ENCODE peak calls at places on chromosomes 13 and 19, in five cellular contexts. J, M, C, H and E are unnamed samples.

GRCh38 chr13:23586336-23586735 is 16.1 kb downstream of the TNFRSF19 start:
- DNase-seq in C (no peak), H (no peak), J (no peak), M (no peak), E (no peak)

GRCh38 chr13:95260031-95260525 is 41.2 kb downstream of the ABCC4 start:
- DNase-seq in H (no peak), C (no peak), J (no peak), M (no peak), E (no peak)

GRCh38 chr13:66154981-66155380 is 1075.2 kb downstream of the PCDH9 start:
- DNase-seq in H (no peak), J (no peak), M (no peak), C (peak), E (no peak)

GRCh38 chr13:98307392-98307743 is 130.3 kb upstream of the RNF113B start:
- DNase-seq in J (no peak), M (no peak), H (no peak), C (no peak), E (no peak)

GRCh38 chr19:31110331-31110730 is 238.9 kb downstream of the TSHZ3 start:
- DNase-seq in M (no peak), C (peak), J (no peak), H (peak), E (peak)

GRCh38 chr13:94252209-94252608 is 227.3 kb downstream of the DCT start:
- DNase-seq in J (no peak), C (no peak), H (no peak), M (no peak), E (peak)

GRCh38 chr13:51784097-51784496 is 19.9 kb downstream of the DHRS12 start:
- DNase-seq in C (no peak), H (no peak), J (no peak), M (no peak), E (no peak)

GRCh38 chr19:12997225-12997966 is 2.1 kb downstream of the NFIX start:
- DNase-seq in H (no peak), M (no peak), J (no peak), C (no peak), E (no peak)

GRCh38 chr13:112754281-112755025 is 64.6 kb downstream of the ATP11A start:
- DNase-seq in J (no peak), M (no peak), H (no peak), C (no peak), E (no peak)

GRCh38 chr13:108496364-108497215 is 132.8 kb upstream of the MYO16 start:
- DNase-seq in M (no peak), H (no peak), J (no peak), C (peak), E (peak)

GRCh38 chr19:39927524-39928356 is 6.7 kb downstream of the FCGBP start:
- DNase-seq in H (no peak), J (no peak), C (no peak), M (no peak), E (no peak)

GRCh38 chr13:76314495-76314894 is 571.7 kb downstream of the KCTD12 start:
- DNase-seq in J (no peak), H (no peak), C (no peak), M (no peak), E (no peak)

GRCh38 chr19:17424743-17425365 is 5.0 kb downstream of the MVB12A start:
- DNase-seq in H (no peak), J (no peak), M (peak), C (peak), E (peak)

GRCh38 chr13:33326723-33327122 is 41.2 kb upstream of the STARD13 start:
- DNase-seq in M (no peak), C (no peak), H (no peak), J (no peak), E (no peak)

GRCh38 chr13:43787998-43788397 is 1.2 kb upstream of the ENOX1 start:
- DNase-seq in M (no peak), C (peak), H (peak), J (no peak), E (peak)

GRCh38 chr19:38684862-38685665 is 37.6 kb downstream of the ACTN4 start:
- DNase-seq in H (no peak), J (no peak), C (no peak), M (no peak), E (no peak)
- H3K4me3 ChIP-seq in H (no peak), J (peak), C (no peak), M (peak), E (no peak)

GRCh38 chr13:99659234-99659633 is 158.0 kb downstream of the TM9SF2 start:
- DNase-seq in J (no peak), M (peak), H (no peak), C (no peak), E (no peak)
- H3K4me3 ChIP-seq in J (no peak), M (no peak), H (no peak), C (no peak), E (no peak)

GRCh38 chr19:15222738-15223648 is 9.3 kb downstream of the EPHX3 start:
- DNase-seq in C (peak), M (peak), H (peak), J (peak), E (peak)

GRCh38 chr19:15231256-15231655 is 992 bp downstream of the EPHX3 start:
- DNase-seq in J (no peak), H (no peak), C (no peak), M (no peak), E (no peak)

GRCh38 chr19:15225797-15226196 is 6.5 kb downstream of the EPHX3 start:
- DNase-seq in M (no peak), C (no peak), H (no peak), J (no peak), E (no peak)

GRCh38 chr19:15223649-15224371 is 8.4 kb downstream of the EPHX3 start:
- DNase-seq in J (no peak), H (no peak), M (no peak), C (peak), E (no peak)

DNA sequence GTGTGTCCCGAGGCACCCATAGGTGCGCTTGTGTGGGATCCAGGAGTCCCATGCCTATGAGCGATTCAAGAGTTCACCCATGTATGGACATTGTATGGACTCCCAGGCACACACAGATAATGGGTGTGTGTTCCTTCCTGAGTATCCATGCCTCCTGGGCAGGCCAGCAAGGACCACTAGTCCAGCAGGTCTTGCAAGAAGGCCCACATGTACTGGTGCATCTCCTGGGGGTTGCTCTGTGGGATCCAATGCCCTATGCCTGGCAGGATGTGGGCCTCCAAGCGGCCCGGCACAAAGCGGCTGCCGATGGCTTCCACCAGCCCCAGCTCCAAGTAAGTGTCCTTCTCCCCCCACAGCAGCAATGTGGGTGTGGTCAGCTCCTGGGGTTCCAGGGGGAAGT is 5.0 kb downstream of the EPHX3 start:
- DNase-seq in C (no peak), H (no peak), M (no peak), J (no peak), E (no peak)
- H3K4me3 ChIP-seq in C (no peak), H (no peak), M (no peak), J (no peak), E (no peak)

DNA sequence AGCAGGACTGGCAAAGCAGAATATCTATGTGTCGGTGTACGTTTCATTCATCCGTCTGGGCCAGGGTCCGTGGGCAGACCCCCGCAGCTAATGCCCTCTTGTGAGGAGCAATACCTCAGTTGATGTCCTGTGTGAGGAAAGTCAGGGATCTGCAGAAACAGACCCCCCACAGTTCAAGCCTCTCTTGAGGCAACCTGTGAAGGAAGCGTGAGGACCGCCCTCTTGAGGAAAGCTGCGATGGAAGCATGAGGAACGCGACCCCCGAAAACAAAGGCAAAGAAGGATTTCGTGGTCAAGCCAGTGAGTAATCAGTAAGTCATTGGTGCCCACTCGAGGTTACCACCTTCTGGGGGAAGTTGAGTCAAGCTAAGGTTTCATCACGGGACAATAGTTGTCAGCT is 20.9 kb upstream of the ZNF83 start:
- DNase-seq in C (no peak), M (no peak), H (no peak), J (no peak), E (no peak)
- H3K4me3 ChIP-seq in C (no peak), M (no peak), H (no peak), J (no peak), E (no peak)

DNA sequence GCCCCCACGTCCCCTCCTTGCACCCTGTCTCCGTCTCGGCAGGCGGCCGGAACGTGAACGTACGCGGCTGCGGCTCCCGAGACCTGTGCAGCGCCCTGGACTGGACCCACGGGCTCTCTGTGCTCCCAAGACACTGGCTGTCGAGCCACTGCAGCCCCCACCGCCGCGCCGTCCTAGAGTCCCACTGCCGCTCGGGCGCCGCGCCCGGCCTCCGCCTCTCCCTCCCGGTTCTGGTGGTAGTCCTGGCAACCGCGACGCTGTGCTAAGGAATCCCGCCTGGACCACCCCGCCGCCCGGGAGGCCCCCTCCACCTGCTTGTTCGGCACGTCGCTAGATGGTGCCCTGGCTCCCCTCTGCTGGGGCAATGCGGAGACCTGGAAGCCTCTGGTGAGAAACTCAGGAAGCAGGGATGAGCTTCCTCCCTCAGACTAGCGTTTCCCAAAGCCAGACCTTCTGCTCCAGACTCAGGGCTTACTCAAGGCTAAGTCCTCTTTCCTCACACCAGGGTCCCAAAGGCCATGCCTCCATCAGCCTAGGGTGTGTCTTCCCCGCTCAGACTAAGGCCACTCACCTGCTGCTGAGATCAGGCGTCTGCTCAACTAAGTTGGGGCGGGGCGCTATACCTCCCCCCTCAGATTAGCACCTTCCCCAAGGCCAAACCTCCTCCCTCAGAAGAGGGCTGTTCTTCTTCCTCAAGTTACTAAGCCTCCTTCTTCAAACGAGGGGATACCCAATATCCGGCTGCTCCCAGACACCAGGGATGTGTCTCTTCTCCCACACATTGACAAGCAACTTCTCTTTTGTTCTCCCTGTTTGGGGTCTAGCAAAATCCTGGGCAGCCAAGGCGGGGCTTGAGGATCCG is 16.1 kb upstream of the IRGC start:
- DNase-seq in C (peak), J (no peak), H (no peak), M (peak), E (peak)
- H3K4me3 ChIP-seq in C (peak), J (peak), H (no peak), M (no peak), E (peak)

GRCh38 chr13:40983269-40983668 is 35.8 kb downstream of the ELF1 start:
- DNase-seq in H (no peak), C (peak), M (no peak), J (no peak), E (no peak)

GRCh38 chr13:40983725-40984669 is 35.1 kb downstream of the ELF1 start:
- DNase-seq in H (no peak), J (no peak), C (no peak), M (no peak), E (no peak)

GRCh38 chr13:40986328-40986856 is 32.7 kb downstream of the ELF1 start:
- DNase-seq in H (no peak), M (no peak), J (no peak), C (no peak), E (peak)

GRCh38 chr13:40985596-40986327 is 33.4 kb downstream of the ELF1 start:
- DNase-seq in H (no peak), C (no peak), J (no peak), M (no peak), E (no peak)

GRCh38 chr13:40984670-40985366 is 34.3 kb downstream of the ELF1 start:
- DNase-seq in H (peak), J (no peak), C (no peak), M (peak), E (no peak)
- H3K4me3 ChIP-seq in H (peak), J (peak), C (no peak), M (peak), E (no peak)